ENCODE peak calls at places on chromosomes 11 and 22, in seven cellular contexts. K, V, F, I, Q, Z and X are unnamed samples.

GRCh38 chr22:24803064-24803542 is 2.9 kb upstream of the SGSM1 start:
- DNase-seq in K (peak; percentile 29), F (peak; percentile 36), V (peak; percentile 49), Z (no peak), I (peak; percentile 36), Q (peak; percentile 91), X (peak; percentile 72)

GRCh38 chr11:19368726-19369364 is 128.1 kb upstream of the E2F8 start:
- DNase-seq in Z (no peak), I (peak; percentile 73), V (peak; percentile 79), Q (no peak), F (peak; percentile 22), K (peak; percentile 51), X (no peak)

GRCh38 chr11:122197055-122197987 is 81.3 kb upstream of the BLID start:
- DNase-seq in V (peak; percentile 99), Z (peak; percentile 99), Q (no peak), F (no peak), K (peak; percentile 98), I (peak; percentile 98), X (peak; percentile 51)

GRCh38 chr11:118655486-118656190 is 23.8 kb downstream of the TREH start:
- DNase-seq in Q (no peak), Z (no peak), K (no peak), V (no peak), I (no peak), F (no peak), X (no peak)

GRCh38 chr22:22981670-22982571 is 88.4 kb upstream of the GNAZ start:
- DNase-seq in F (peak; percentile 19), K (no peak), Z (no peak), I (no peak), V (no peak), Q (no peak), X (no peak)

GRCh38 chr11:130426223-130427048 is 2.0 kb downstream of the ADAMTS8 start:
- DNase-seq in I (no peak), Q (no peak), Z (no peak), K (no peak), F (no peak), V (no peak), X (no peak)

GRCh38 chr11:35064114-35064800 is 74.7 kb upstream of the CD44 start:
- DNase-seq in V (peak; percentile 88), Q (no peak), F (no peak), Z (no peak), K (peak; percentile 21), I (no peak), X (no peak)

GRCh38 chr11:45665206-45665932 is at the start of gene CHST1:
- DNase-seq in K (no peak), Q (peak; percentile 51), I (peak; percentile 40), Z (no peak), F (no peak), V (peak; percentile 60), X (peak; percentile 62)

GRCh38 chr11:131923309-131923708 is 552.9 kb downstream of the NTM start:
- DNase-seq in K (no peak), I (no peak), V (no peak), Q (no peak), Z (no peak), F (no peak), X (peak; percentile 15)

GRCh38 chr11:128593281-128593680 is 5.9 kb upstream of the ETS1 start:
- DNase-seq in F (no peak), K (no peak), I (peak; percentile 86), Z (no peak), V (peak; percentile 72), Q (peak; percentile 64), X (no peak)

GRCh38 chr22:35326854-35327562 is 27.3 kb downstream of the TOM1 start:
- DNase-seq in I (no peak), K (no peak), F (no peak), Q (no peak), V (no peak), Z (no peak), X (no peak)

GRCh38 chr22:41563051-41563711 is 2.4 kb downstream of the CSDC2 start:
- DNase-seq in K (peak; percentile 84), V (peak; percentile 85), I (peak; percentile 88), F (no peak), Q (peak; percentile 42), Z (peak; percentile 72), X (peak; percentile 55)

GRCh38 chr22:32874330-32874729 is 72.8 kb downstream of the TIMP3 start:
- DNase-seq in Q (no peak), K (no peak), Z (no peak), V (no peak), I (no peak), F (no peak), X (no peak)

GRCh38 chr22:29661355-29661754 is 57.9 kb downstream of the NF2 start:
- DNase-seq in Z (no peak), K (peak; percentile 71), I (no peak), V (peak; percentile 73), F (no peak), Q (no peak), X (no peak)

GRCh38 chr11:32200448-32200847 is 109.6 kb downstream of the RCN1 start:
- DNase-seq in Z (no peak), I (no peak), F (no peak), Q (peak; percentile 65), K (no peak), V (no peak), X (no peak)

GRCh38 chr11:47156333-47156732 is 20.3 kb downstream of the ARFGAP2 start:
- DNase-seq in K (no peak), Z (no peak), I (no peak), V (peak; percentile 27), F (no peak), Q (no peak), X (no peak)
- H3K27ac ChIP-seq in K (no peak overlapping the region), Z (no peak overlapping the region), I (no peak overlapping the region), V (no peak overlapping the region), F (peak overlapping the region; percentile 95), Q (no peak overlapping the region), X (no peak overlapping the region)

DNA sequence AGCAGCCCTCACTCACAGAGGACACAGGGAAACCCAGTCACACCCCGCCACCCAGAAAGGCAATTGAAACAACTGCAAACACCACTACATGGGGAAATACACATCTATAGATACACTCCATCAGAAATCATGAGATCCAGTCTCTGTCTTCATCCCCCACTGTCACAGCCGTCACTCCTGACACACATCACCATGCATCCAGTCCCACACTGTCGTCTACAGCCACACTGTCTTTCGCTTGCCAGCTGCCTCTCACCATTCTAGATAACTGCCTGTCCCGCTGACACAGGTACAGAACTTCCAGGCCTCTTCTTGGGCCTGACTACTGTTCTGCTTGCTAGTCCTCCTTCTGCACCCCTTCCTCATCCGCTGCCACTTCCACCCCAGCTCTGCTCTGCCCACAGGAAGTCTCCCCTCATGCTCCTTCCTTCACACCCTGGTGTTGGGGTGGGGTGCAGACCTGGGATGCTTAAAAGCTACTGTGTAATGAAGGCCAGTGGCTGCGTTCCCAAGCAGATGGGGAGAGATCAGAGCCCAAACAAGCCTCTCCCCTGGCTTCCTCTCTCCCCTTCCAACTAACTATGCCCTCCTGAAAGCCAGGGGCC is 42.6 kb downstream of the SLC22A12 start:
- DNase-seq in K (no peak), F (no peak), V (no peak), Q (no peak), Z (no peak), I (no peak), X (no peak)
- H3K4me2 ChIP-seq in K (no peak overlapping the region), F (no peak overlapping the region), V (no peak overlapping the region), Q (no peak overlapping the region), Z (no peak overlapping the region), I (no peak overlapping the region), X (no peak overlapping the region)

GRCh38 chr11:5274340-5274739 is 4.6 kb upstream of the HBE1 start:
- DNase-seq in V (no peak), F (no peak), Q (no peak), Z (no peak), K (no peak), I (peak; percentile 24), X (no peak)
- H2AFZ ChIP-seq in V (no peak overlapping the region), F (no peak overlapping the region), Q (no peak overlapping the region), Z (no peak overlapping the region), K (peak overlapping the region; percentile 66), I (no peak overlapping the region), X (no peak overlapping the region)

DNA sequence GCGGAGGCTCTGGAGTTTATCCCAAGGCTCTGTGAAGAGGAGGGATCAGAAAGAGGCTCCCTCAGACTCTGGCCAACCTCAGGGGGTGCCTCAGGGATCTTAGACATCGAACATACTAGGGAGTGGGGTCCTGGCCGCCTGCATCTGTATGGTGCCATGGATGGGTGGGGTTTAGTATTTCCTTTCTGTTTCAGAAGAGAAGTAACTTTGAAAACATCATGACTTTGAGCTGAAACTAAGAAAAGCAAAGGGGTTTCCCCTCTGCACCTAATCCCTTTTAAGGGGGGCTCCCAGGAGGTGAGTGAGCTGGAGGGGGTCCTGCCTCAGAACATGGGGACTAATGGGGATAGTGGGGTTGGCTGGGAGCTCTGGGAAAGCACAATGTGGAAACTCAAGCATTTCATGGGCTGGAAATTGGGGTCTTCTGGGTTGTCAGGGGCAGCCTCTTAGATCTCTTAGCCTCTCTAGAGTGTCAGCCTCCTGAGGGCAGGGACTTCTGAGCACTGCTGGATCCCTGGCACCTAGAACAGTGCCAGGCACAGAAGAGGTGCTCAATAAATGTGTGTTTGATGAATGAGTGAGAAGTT is 11.8 kb upstream of the SSTR3 start:
- DNase-seq in V (no peak), Q (no peak), I (no peak), Z (no peak), K (no peak), F (no peak), X (no peak)
- H3K27ac ChIP-seq in V (no peak overlapping the region), Q (no peak overlapping the region), I (no peak overlapping the region), Z (no peak overlapping the region), K (no peak overlapping the region), F (peak overlapping the region; percentile 32), X (no peak overlapping the region)

GRCh38 chr11:115421338-115422012 is 82.7 kb downstream of the CADM1 start:
- DNase-seq in K (no peak), F (peak; percentile 31), V (no peak), I (no peak), Z (no peak), Q (no peak), X (no peak)
- H3K4me2 ChIP-seq in K (peak overlapping the region; percentile 23), F (peak overlapping the region; percentile 66), V (no peak overlapping the region), I (no peak overlapping the region), Z (no peak overlapping the region), Q (no peak overlapping the region), X (no peak overlapping the region)

GRCh38 chr11:1866226-1866625 is 13.3 kb downstream of the LSP1 start:
- DNase-seq in I (no peak), K (no peak), F (no peak), Q (no peak), V (no peak), Z (no peak), X (no peak)

GRCh38 chr11:1864831-1865665 is 12.2 kb downstream of the LSP1 start:
- DNase-seq in Q (no peak), F (no peak), V (no peak), I (no peak), Z (no peak), K (no peak), X (no peak)

GRCh38 chr11:1863352-1864215 is 10.7 kb downstream of the LSP1 start:
- DNase-seq in Q (peak; percentile 51), I (peak; percentile 92), F (no peak), V (peak; percentile 89), Z (peak; percentile 68), K (peak; percentile 92), X (peak; percentile 64)

GRCh38 chr11:1862588-1863351 is 9.9 kb downstream of the LSP1 start:
- DNase-seq in Q (no peak), I (peak; percentile 67), K (no peak), Z (peak; percentile 65), V (peak; percentile 58), F (no peak), X (no peak)

GRCh38 chr11:1864216-1864615 is 11.3 kb downstream of the LSP1 start:
- DNase-seq in V (peak; percentile 26), K (no peak), Q (no peak), Z (no peak), I (no peak), F (no peak), X (no peak)
- H2AFZ ChIP-seq in V (peak overlapping the region; percentile 60), K (peak overlapping the region; percentile 60), Q (no peak overlapping the region), Z (no peak overlapping the region), I (no peak overlapping the region), F (no peak overlapping the region), X (no peak overlapping the region)